ENCODE peak calls at places on chromosomes 6 and 20, in seven cellular contexts. One of them, this sample, is unnamed.

GRCh38 chr20:62952373-62953166 is at the start of gene SLC17A9:
- DNase-seq in breast epithelium: no peak
- DNase-seq in stomach: peak; percentile 84
- DNase-seq in thoracic aorta: peak; percentile 28
- DNase-seq in colonic mucosa: peak; percentile 95
- DNase-seq in cardiac muscle cell: peak; percentile 30
- DNase-seq in transverse colon: peak; percentile 94
- DNase-seq in this sample: peak; percentile 87

GRCh38 chr6:153167026-153167891 is 36.2 kb upstream of the RGS17 start:
- DNase-seq in transverse colon: no peak
- DNase-seq in colonic mucosa: no peak
- DNase-seq in breast epithelium: no peak
- DNase-seq in thoracic aorta: no peak
- DNase-seq in stomach: no peak
- DNase-seq in cardiac muscle cell: no peak
- DNase-seq in this sample: no peak

GRCh38 chr6:127832381-127832780 is 68.5 kb downstream of the THEMIS start:
- DNase-seq in cardiac muscle cell: no peak
- DNase-seq in breast epithelium: no peak
- DNase-seq in thoracic aorta: no peak
- DNase-seq in stomach: no peak
- DNase-seq in colonic mucosa: no peak
- DNase-seq in transverse colon: no peak
- DNase-seq in this sample: no peak

GRCh38 chr6:190596-191395 is 101.5 kb upstream of the DUSP22 start:
- DNase-seq in colonic mucosa: no peak
- DNase-seq in cardiac muscle cell: peak; percentile 37
- DNase-seq in transverse colon: no peak
- DNase-seq in thoracic aorta: no peak
- DNase-seq in stomach: no peak
- DNase-seq in breast epithelium: no peak
- DNase-seq in this sample: no peak

GRCh38 chr6:33314515-33314942 is 651 bp upstream of the TAPBP start:
- DNase-seq in transverse colon: peak; percentile 76
- DNase-seq in thoracic aorta: no peak
- DNase-seq in cardiac muscle cell: no peak
- DNase-seq in stomach: peak; percentile 39
- DNase-seq in breast epithelium: peak; percentile 62
- DNase-seq in colonic mucosa: peak; percentile 81
- DNase-seq in this sample: peak; percentile 87

GRCh38 chr20:4100679-4101078 is 85.3 kb upstream of the RNF24 start:
- DNase-seq in colonic mucosa: no peak
- DNase-seq in thoracic aorta: no peak
- DNase-seq in transverse colon: no peak
- DNase-seq in breast epithelium: no peak
- DNase-seq in stomach: no peak
- DNase-seq in cardiac muscle cell: no peak
- DNase-seq in this sample: no peak

GRCh38 chr6:169723991-169724553 is at the start of gene PHF10:
- DNase-seq in breast epithelium: no peak
- DNase-seq in cardiac muscle cell: peak; percentile 78
- DNase-seq in transverse colon: peak; percentile 36
- DNase-seq in colonic mucosa: peak; percentile 22
- DNase-seq in stomach: peak; percentile 33
- DNase-seq in thoracic aorta: no peak
- DNase-seq in this sample: no peak

GRCh38 chr6:44255848-44256247 is 1.5 kb downstream of the SLC35B2 start:
- DNase-seq in thoracic aorta: no peak
- DNase-seq in transverse colon: no peak
- DNase-seq in stomach: no peak
- DNase-seq in colonic mucosa: no peak
- DNase-seq in cardiac muscle cell: no peak
- DNase-seq in breast epithelium: no peak
- DNase-seq in this sample: no peak

GRCh38 chr20:61588356-61589054 is 336.4 kb downstream of the CDH4 start:
- DNase-seq in thoracic aorta: no peak
- DNase-seq in breast epithelium: no peak
- DNase-seq in cardiac muscle cell: no peak
- DNase-seq in stomach: no peak
- DNase-seq in colonic mucosa: no peak
- DNase-seq in transverse colon: no peak
- DNase-seq in this sample: no peak

GRCh38 chr6:127844529-127844928 is 56.3 kb downstream of the THEMIS start:
- DNase-seq in stomach: no peak
- DNase-seq in thoracic aorta: no peak
- DNase-seq in colonic mucosa: no peak
- DNase-seq in transverse colon: no peak
- DNase-seq in cardiac muscle cell: no peak
- DNase-seq in breast epithelium: no peak
- DNase-seq in this sample: no peak

GRCh38 chr6:36604090-36605060 is 10.2 kb downstream of the SRSF3 start:
- DNase-seq in thoracic aorta: no peak
- DNase-seq in stomach: no peak
- DNase-seq in cardiac muscle cell: no peak
- DNase-seq in colonic mucosa: no peak
- DNase-seq in breast epithelium: peak; percentile 14
- DNase-seq in transverse colon: no peak
- DNase-seq in this sample: no peak

GRCh38 chr6:36603222-36604089 is 9.3 kb downstream of the SRSF3 start:
- DNase-seq in transverse colon: no peak
- DNase-seq in stomach: no peak
- DNase-seq in breast epithelium: no peak
- DNase-seq in colonic mucosa: no peak
- DNase-seq in cardiac muscle cell: no peak
- DNase-seq in thoracic aorta: no peak
- DNase-seq in this sample: no peak

GRCh38 chr6:36605102-36605501 is 10.9 kb downstream of the SRSF3 start:
- DNase-seq in stomach: no peak
- DNase-seq in colonic mucosa: no peak
- DNase-seq in thoracic aorta: no peak
- DNase-seq in transverse colon: no peak
- DNase-seq in breast epithelium: no peak
- DNase-seq in cardiac muscle cell: no peak
- DNase-seq in this sample: peak; percentile 28

GRCh38 chr6:36607782-36608386 is 13.7 kb downstream of the SRSF3 start:
- DNase-seq in thoracic aorta: no peak
- DNase-seq in stomach: peak; percentile 57
- DNase-seq in colonic mucosa: no peak
- DNase-seq in cardiac muscle cell: no peak
- DNase-seq in transverse colon: no peak
- DNase-seq in breast epithelium: peak; percentile 25
- DNase-seq in this sample: peak; percentile 43

DNA sequence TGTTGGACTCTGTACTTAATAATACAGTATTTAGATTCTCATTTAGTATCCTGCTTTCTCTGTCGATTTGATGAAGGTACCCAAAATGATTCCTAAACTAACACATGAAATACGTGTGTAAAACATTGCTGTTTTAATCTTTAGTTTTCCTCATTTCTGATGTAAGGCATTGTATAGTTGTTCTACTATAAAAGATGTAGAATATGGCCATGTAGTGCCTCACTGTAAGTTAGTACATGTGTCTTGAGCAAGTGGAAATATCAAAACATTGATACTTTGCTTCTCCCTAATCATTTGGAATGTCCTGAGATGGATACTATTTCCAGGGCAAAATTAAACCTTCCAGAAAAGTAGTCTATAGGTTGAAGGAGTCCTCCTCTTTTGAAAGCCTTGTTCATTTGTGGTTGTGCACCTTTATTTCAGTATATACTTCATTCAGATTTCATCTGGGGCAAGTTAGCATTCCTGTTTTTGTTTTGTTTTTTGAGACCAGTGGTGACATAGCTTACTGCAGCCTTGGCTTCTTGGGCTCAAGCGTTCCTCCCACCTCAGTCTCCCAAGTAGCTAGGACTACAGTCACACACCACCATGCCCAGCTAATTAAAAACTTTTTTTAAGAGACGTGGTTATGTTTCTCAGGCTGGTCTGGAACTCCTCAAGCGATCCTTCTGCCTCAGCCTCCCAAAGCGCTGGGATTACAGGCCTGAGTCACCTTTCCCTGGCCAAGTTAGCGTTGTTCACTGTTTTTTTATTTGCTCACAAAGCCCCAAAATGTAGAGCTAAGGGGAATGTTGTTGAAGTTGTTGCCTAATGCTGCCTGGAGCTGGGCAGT is 11.6 kb downstream of the SRSF3 start:
- DNase-seq in thoracic aorta: no peak
- DNase-seq in stomach: no peak
- DNase-seq in colonic mucosa: no peak
- DNase-seq in transverse colon: no peak
- DNase-seq in breast epithelium: no peak
- DNase-seq in cardiac muscle cell: no peak
- DNase-seq in this sample: no peak
- H3K4me1 ChIP-seq in thoracic aorta: peaks cover 83% of the 10 kb centered on the region
- H3K4me1 ChIP-seq in stomach: peaks cover 73% of the 10 kb centered on the region
- H3K4me1 ChIP-seq in colonic mucosa: peaks cover 3% of the 10 kb centered on the region
- H3K4me1 ChIP-seq in transverse colon: peaks cover 86% of the 10 kb centered on the region
- H3K4me1 ChIP-seq in breast epithelium: peaks cover 2% of the 10 kb centered on the region
- H3K4me1 ChIP-seq in cardiac muscle cell: peaks cover 32% of the 10 kb centered on the region
- H3K4me1 ChIP-seq in this sample: peaks cover 10% of the 10 kb centered on the region

DNA sequence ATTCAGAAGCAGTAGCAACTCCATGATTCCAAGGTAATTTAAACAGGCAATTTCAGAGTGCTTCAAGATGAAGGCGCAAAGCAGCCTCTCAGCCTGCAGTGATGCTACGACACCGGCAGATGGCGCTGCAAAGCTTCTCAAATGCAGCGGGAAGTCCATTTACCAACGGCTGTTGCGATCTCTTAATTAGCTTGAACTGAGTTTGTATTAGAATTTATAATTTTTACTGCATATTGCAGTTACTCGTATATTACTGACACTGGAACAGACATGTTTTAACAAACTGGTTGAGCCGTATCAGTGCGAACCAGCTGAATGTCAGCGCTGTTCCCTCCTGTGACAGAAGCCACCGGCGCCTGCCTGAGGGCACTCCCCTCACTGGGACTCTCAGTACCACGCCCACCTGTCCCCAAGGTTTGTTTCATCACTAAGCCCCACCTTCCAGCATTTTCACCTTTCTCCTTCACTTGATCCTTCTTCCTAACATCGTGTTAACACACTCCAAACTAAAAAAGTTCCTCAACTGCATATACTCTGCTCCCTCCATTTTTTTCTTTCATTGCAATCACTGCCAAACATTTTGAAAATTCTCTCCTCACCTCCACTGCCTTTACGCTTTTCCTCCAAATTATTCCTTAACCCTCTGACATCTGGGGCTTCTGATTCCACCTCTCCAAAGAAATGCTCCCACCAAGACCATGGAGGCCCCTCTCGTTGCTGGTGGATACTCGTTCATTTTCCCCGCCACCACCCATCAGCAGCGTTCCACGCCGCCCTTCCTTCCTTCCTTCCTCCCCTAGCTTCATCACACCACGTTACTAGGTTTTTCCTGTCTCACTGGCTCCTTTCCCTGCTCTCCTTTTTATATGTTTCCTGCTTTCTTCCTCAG is 14.5 kb downstream of the GNL1 start:
- DNase-seq in thoracic aorta: no peak
- DNase-seq in stomach: peak; percentile 83
- DNase-seq in transverse colon: peak; percentile 82
- DNase-seq in colonic mucosa: peak; percentile 81
- DNase-seq in breast epithelium: peak; percentile 71
- DNase-seq in cardiac muscle cell: peak; percentile 86
- DNase-seq in this sample: peak; percentile 87
- H3K4me3 ChIP-seq in thoracic aorta: peak overlapping the region; percentile 61
- H3K4me3 ChIP-seq in stomach: peak overlapping the region; percentile 39
- H3K4me3 ChIP-seq in transverse colon: no peak overlapping the region
- H3K4me3 ChIP-seq in colonic mucosa: peak overlapping the region; percentile 26
- H3K4me3 ChIP-seq in breast epithelium: peak overlapping the region; percentile 53
- H3K4me3 ChIP-seq in cardiac muscle cell: peak overlapping the region; percentile 39
- H3K4me3 ChIP-seq in this sample: peak overlapping the region; percentile 9

GRCh38 chr6:144585217-144585814 is 300.2 kb downstream of the UTRN start:
- DNase-seq in transverse colon: no peak
- DNase-seq in thoracic aorta: no peak
- DNase-seq in colonic mucosa: no peak
- DNase-seq in breast epithelium: no peak
- DNase-seq in stomach: no peak
- DNase-seq in cardiac muscle cell: peak; percentile 64
- DNase-seq in this sample: no peak

GRCh38 chr6:144580771-144581170 is 295.6 kb downstream of the UTRN start:
- DNase-seq in thoracic aorta: no peak
- DNase-seq in cardiac muscle cell: no peak
- DNase-seq in stomach: no peak
- DNase-seq in breast epithelium: no peak
- DNase-seq in transverse colon: no peak
- DNase-seq in colonic mucosa: no peak
- DNase-seq in this sample: no peak

GRCh38 chr6:144581807-144582537 is 296.8 kb downstream of the UTRN start:
- DNase-seq in cardiac muscle cell: peak; percentile 49
- DNase-seq in thoracic aorta: no peak
- DNase-seq in colonic mucosa: peak; percentile 32
- DNase-seq in transverse colon: no peak
- DNase-seq in stomach: no peak
- DNase-seq in breast epithelium: no peak
- DNase-seq in this sample: no peak

GRCh38 chr6:144583614-144583954 is 298.4 kb downstream of the UTRN start:
- DNase-seq in transverse colon: no peak
- DNase-seq in thoracic aorta: no peak
- DNase-seq in cardiac muscle cell: no peak
- DNase-seq in colonic mucosa: no peak
- DNase-seq in stomach: no peak
- DNase-seq in breast epithelium: no peak
- DNase-seq in this sample: no peak

GRCh38 chr6:144582939-144583613 is 297.9 kb downstream of the UTRN start:
- DNase-seq in stomach: peak; percentile 31
- DNase-seq in thoracic aorta: no peak
- DNase-seq in colonic mucosa: peak; percentile 35
- DNase-seq in cardiac muscle cell: peak; percentile 24
- DNase-seq in breast epithelium: no peak
- DNase-seq in transverse colon: peak; percentile 26
- DNase-seq in this sample: no peak
- H3K27ac ChIP-seq in stomach: no peak overlapping the region
- H3K27ac ChIP-seq in thoracic aorta: no peak overlapping the region
- H3K27ac ChIP-seq in colonic mucosa: no peak overlapping the region
- H3K27ac ChIP-seq in cardiac muscle cell: peak overlapping the region; percentile 35
- H3K27ac ChIP-seq in breast epithelium: no peak overlapping the region
- H3K27ac ChIP-seq in transverse colon: no peak overlapping the region
- H3K27ac ChIP-seq in this sample: no peak overlapping the region

GRCh38 chr6:2859325-2859700 is 17.6 kb upstream of the SERPINB1 start:
- DNase-seq in colonic mucosa: no peak
- DNase-seq in transverse colon: no peak
- DNase-seq in cardiac muscle cell: no peak
- DNase-seq in thoracic aorta: no peak
- DNase-seq in stomach: no peak
- DNase-seq in breast epithelium: no peak
- DNase-seq in this sample: no peak

GRCh38 chr6:2858678-2859324 is 17.1 kb upstream of the SERPINB1 start:
- DNase-seq in cardiac muscle cell: no peak
- DNase-seq in transverse colon: no peak
- DNase-seq in breast epithelium: no peak
- DNase-seq in colonic mucosa: no peak
- DNase-seq in stomach: no peak
- DNase-seq in thoracic aorta: no peak
- DNase-seq in this sample: no peak

GRCh38 chr6:2857185-2857579 is 15.5 kb upstream of the SERPINB1 start:
- DNase-seq in colonic mucosa: no peak
- DNase-seq in transverse colon: no peak
- DNase-seq in thoracic aorta: no peak
- DNase-seq in cardiac muscle cell: no peak
- DNase-seq in breast epithelium: no peak
- DNase-seq in stomach: no peak
- DNase-seq in this sample: no peak

GRCh38 chr6:2855061-2855519 is 13.4 kb upstream of the SERPINB1 start:
- DNase-seq in thoracic aorta: no peak
- DNase-seq in transverse colon: no peak
- DNase-seq in stomach: no peak
- DNase-seq in colonic mucosa: no peak
- DNase-seq in cardiac muscle cell: no peak
- DNase-seq in breast epithelium: no peak
- DNase-seq in this sample: no peak

GRCh38 chr6:2857580-2858337 is 16.1 kb upstream of the SERPINB1 start:
- DNase-seq in colonic mucosa: no peak
- DNase-seq in transverse colon: peak; percentile 51
- DNase-seq in stomach: no peak
- DNase-seq in breast epithelium: no peak
- DNase-seq in cardiac muscle cell: no peak
- DNase-seq in thoracic aorta: no peak
- DNase-seq in this sample: no peak
- H3K4me1 ChIP-seq in colonic mucosa: no peaks in the 10 kb centered on the region
- H3K4me1 ChIP-seq in transverse colon: peaks cover 31% of the 10 kb centered on the region
- H3K4me1 ChIP-seq in stomach: peaks cover 21% of the 10 kb centered on the region
- H3K4me1 ChIP-seq in breast epithelium: no peaks in the 10 kb centered on the region
- H3K4me1 ChIP-seq in cardiac muscle cell: peaks cover 5% of the 10 kb centered on the region
- H3K4me1 ChIP-seq in thoracic aorta: peaks cover 20% of the 10 kb centered on the region
- H3K4me1 ChIP-seq in this sample: peaks cover 7% of the 10 kb centered on the region